ENCODE peak calls at places on chromosome 1, in nine cellular contexts. One of them, this sample, is unnamed.

GRCh38 chr1:161304927-161305871 is 4.6 kb downstream of the MPZ start:
- DNase-seq in A549: no peak
- DNase-seq in psoas muscle: no peak
- DNase-seq in bronchial epithelial cell: peak
- DNase-seq in Panc1: no peak
- DNase-seq in endothelial cell: no peak
- DNase-seq in neural progenitor cell: no peak
- DNase-seq in suprapubic skin: no peak
- DNase-seq in cardiac fibroblast: no peak
- DNase-seq in this sample: no peak

GRCh38 chr1:41171266-41171874 is 70.7 kb downstream of the SCMH1 start:
- DNase-seq in psoas muscle: no peak
- DNase-seq in cardiac fibroblast: no peak
- DNase-seq in endothelial cell: no peak
- DNase-seq in suprapubic skin: no peak
- DNase-seq in Panc1: no peak
- DNase-seq in bronchial epithelial cell: no peak
- DNase-seq in A549: no peak
- DNase-seq in neural progenitor cell: no peak
- DNase-seq in this sample: no peak

GRCh38 chr1:118963456-118964430 is 24.4 kb downstream of the TBX15 start:
- DNase-seq in psoas muscle: peak
- DNase-seq in endothelial cell: no peak
- DNase-seq in bronchial epithelial cell: peak
- DNase-seq in Panc1: no peak
- DNase-seq in suprapubic skin: no peak
- DNase-seq in neural progenitor cell: no peak
- DNase-seq in A549: no peak
- DNase-seq in cardiac fibroblast: peak
- DNase-seq in this sample: no peak

GRCh38 chr1:180136968-180137356 is 17.7 kb upstream of the QSOX1 start:
- DNase-seq in cardiac fibroblast: no peak
- DNase-seq in bronchial epithelial cell: no peak
- DNase-seq in suprapubic skin: no peak
- DNase-seq in neural progenitor cell: no peak
- DNase-seq in A549: no peak
- DNase-seq in Panc1: no peak
- DNase-seq in psoas muscle: no peak
- DNase-seq in endothelial cell: no peak
- DNase-seq in this sample: no peak

GRCh38 chr1:48725331-48725730 is 51.4 kb downstream of the BEND5 start:
- DNase-seq in A549: no peak
- DNase-seq in bronchial epithelial cell: peak
- DNase-seq in neural progenitor cell: no peak
- DNase-seq in endothelial cell: no peak
- DNase-seq in cardiac fibroblast: no peak
- DNase-seq in suprapubic skin: no peak
- DNase-seq in Panc1: no peak
- DNase-seq in psoas muscle: no peak
- DNase-seq in this sample: no peak

GRCh38 chr1:169348356-169349036 is 19.1 kb downstream of the NME7 start:
- DNase-seq in Panc1: no peak
- DNase-seq in neural progenitor cell: peak
- DNase-seq in suprapubic skin: no peak
- DNase-seq in endothelial cell: peak
- DNase-seq in psoas muscle: no peak
- DNase-seq in A549: no peak
- DNase-seq in cardiac fibroblast: peak
- DNase-seq in bronchial epithelial cell: peak
- DNase-seq in this sample: no peak

GRCh38 chr1:17594690-17595601 is 55.4 kb downstream of the ARHGEF10L start:
- DNase-seq in Panc1: no peak
- DNase-seq in suprapubic skin: no peak
- DNase-seq in A549: no peak
- DNase-seq in cardiac fibroblast: peak
- DNase-seq in endothelial cell: no peak
- DNase-seq in bronchial epithelial cell: no peak
- DNase-seq in neural progenitor cell: no peak
- DNase-seq in psoas muscle: no peak
- DNase-seq in this sample: no peak

GRCh38 chr1:196877964-196878363 is 9.9 kb upstream of the CFHR4 start:
- DNase-seq in psoas muscle: no peak
- DNase-seq in endothelial cell: peak
- DNase-seq in bronchial epithelial cell: peak
- DNase-seq in Panc1: no peak
- DNase-seq in A549: peak
- DNase-seq in suprapubic skin: no peak
- DNase-seq in cardiac fibroblast: peak
- DNase-seq in neural progenitor cell: peak
- DNase-seq in this sample: no peak

GRCh38 chr1:34176830-34177613 is at the start of gene C1orf94:
- DNase-seq in psoas muscle: no peak
- DNase-seq in cardiac fibroblast: no peak
- DNase-seq in Panc1: no peak
- DNase-seq in bronchial epithelial cell: no peak
- DNase-seq in suprapubic skin: no peak
- DNase-seq in neural progenitor cell: peak
- DNase-seq in A549: no peak
- DNase-seq in endothelial cell: peak
- DNase-seq in this sample: no peak

GRCh38 chr1:15429701-15430149 is 8.5 kb upstream of the CTRC start:
- DNase-seq in A549: no peak
- DNase-seq in endothelial cell: no peak
- DNase-seq in neural progenitor cell: no peak
- DNase-seq in suprapubic skin: no peak
- DNase-seq in Panc1: no peak
- DNase-seq in bronchial epithelial cell: peak
- DNase-seq in cardiac fibroblast: no peak
- DNase-seq in psoas muscle: no peak
- DNase-seq in this sample: peak

GRCh38 chr1:171715813-171716251 is 26.0 kb downstream of the VAMP4 start:
- DNase-seq in Panc1: no peak
- DNase-seq in psoas muscle: no peak
- DNase-seq in endothelial cell: no peak
- DNase-seq in A549: no peak
- DNase-seq in suprapubic skin: no peak
- DNase-seq in neural progenitor cell: no peak
- DNase-seq in cardiac fibroblast: peak
- DNase-seq in bronchial epithelial cell: peak
- DNase-seq in this sample: no peak

GRCh38 chr1:10941891-10942541 is 70.4 kb upstream of the TARDBP start:
- DNase-seq in neural progenitor cell: peak
- DNase-seq in cardiac fibroblast: peak
- DNase-seq in suprapubic skin: no peak
- DNase-seq in A549: peak
- DNase-seq in endothelial cell: peak
- DNase-seq in Panc1: peak
- DNase-seq in psoas muscle: peak
- DNase-seq in bronchial epithelial cell: no peak
- DNase-seq in this sample: peak

GRCh38 chr1:151529211-151529702 is 10.9 kb upstream of the TUFT1 start:
- DNase-seq in neural progenitor cell: no peak
- DNase-seq in psoas muscle: no peak
- DNase-seq in cardiac fibroblast: no peak
- DNase-seq in A549: no peak
- DNase-seq in suprapubic skin: peak
- DNase-seq in Panc1: no peak
- DNase-seq in bronchial epithelial cell: no peak
- DNase-seq in endothelial cell: no peak
- DNase-seq in this sample: no peak

GRCh38 chr1:34736711-34737110 is 18.1 kb upstream of the GJB5 start:
- DNase-seq in endothelial cell: no peak
- DNase-seq in Panc1: no peak
- DNase-seq in bronchial epithelial cell: no peak
- DNase-seq in A549: no peak
- DNase-seq in cardiac fibroblast: no peak
- DNase-seq in suprapubic skin: no peak
- DNase-seq in neural progenitor cell: no peak
- DNase-seq in psoas muscle: no peak
- DNase-seq in this sample: no peak

GRCh38 chr1:201221201-201221846 is 30.7 kb downstream of the IGFN1 start:
- DNase-seq in cardiac fibroblast: no peak
- DNase-seq in suprapubic skin: no peak
- DNase-seq in Panc1: no peak
- DNase-seq in neural progenitor cell: no peak
- DNase-seq in endothelial cell: no peak
- DNase-seq in A549: no peak
- DNase-seq in psoas muscle: no peak
- DNase-seq in bronchial epithelial cell: no peak
- DNase-seq in this sample: no peak

GRCh38 chr1:244276646-244277045 is 175.1 kb downstream of the ADSS2 start:
- DNase-seq in cardiac fibroblast: no peak
- DNase-seq in Panc1: no peak
- DNase-seq in bronchial epithelial cell: no peak
- DNase-seq in A549: no peak
- DNase-seq in psoas muscle: no peak
- DNase-seq in suprapubic skin: no peak
- DNase-seq in endothelial cell: no peak
- DNase-seq in neural progenitor cell: no peak
- DNase-seq in this sample: no peak

GRCh38 chr1:47725000-47725731 is 272.0 kb downstream of the TRABD2B start:
- DNase-seq in suprapubic skin: no peak
- DNase-seq in neural progenitor cell: peak
- DNase-seq in Panc1: no peak
- DNase-seq in cardiac fibroblast: no peak
- DNase-seq in A549: peak
- DNase-seq in endothelial cell: peak
- DNase-seq in psoas muscle: no peak
- DNase-seq in bronchial epithelial cell: no peak
- DNase-seq in this sample: no peak
- TF ChIP-seq CTCF in suprapubic skin: peak
- TF ChIP-seq CTCF in neural progenitor cell: peak
- TF ChIP-seq CTCF in Panc1: peak
- TF ChIP-seq CTCF in cardiac fibroblast: no peak
- TF ChIP-seq CTCF in A549: no peak
- TF ChIP-seq CTCF in endothelial cell: no peak
- TF ChIP-seq CTCF in psoas muscle: peak
- TF ChIP-seq CTCF in bronchial epithelial cell: no peak
- TF ChIP-seq CTCF in this sample: no peak

DNA sequence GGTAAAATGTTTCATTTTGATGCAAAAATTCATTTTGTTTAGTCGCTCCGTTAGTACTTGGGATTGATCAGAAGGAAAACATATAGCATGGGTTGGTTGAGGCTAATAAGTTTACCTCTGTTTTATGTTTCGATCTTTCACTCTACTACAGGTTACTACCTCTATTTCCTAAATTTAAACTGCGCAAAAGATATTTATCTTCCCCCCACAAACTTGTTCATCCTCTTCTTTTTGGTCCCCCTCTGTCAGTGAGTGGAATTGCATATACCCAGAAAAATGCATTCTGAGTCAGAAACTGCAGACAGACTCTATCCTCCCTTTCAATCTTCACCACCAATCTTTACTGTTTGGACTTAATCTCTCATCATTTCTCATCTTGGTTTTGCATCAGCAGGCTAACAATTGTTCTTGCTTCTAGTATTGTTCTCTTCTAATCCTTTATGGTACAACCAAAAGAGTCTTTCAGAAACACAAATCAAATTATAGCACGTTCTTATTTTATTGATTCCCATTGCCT is 316.0 kb upstream of the ADGRL4 start:
- DNase-seq in neural progenitor cell: no peak
- DNase-seq in bronchial epithelial cell: peak
- DNase-seq in endothelial cell: no peak
- DNase-seq in psoas muscle: no peak
- DNase-seq in A549: no peak
- DNase-seq in suprapubic skin: no peak
- DNase-seq in Panc1: no peak
- DNase-seq in cardiac fibroblast: peak
- DNase-seq in this sample: no peak
- TF ChIP-seq CTCF in neural progenitor cell: peak
- TF ChIP-seq CTCF in bronchial epithelial cell: no peak
- TF ChIP-seq CTCF in endothelial cell: peak
- TF ChIP-seq CTCF in psoas muscle: no peak
- TF ChIP-seq CTCF in A549: no peak
- TF ChIP-seq CTCF in suprapubic skin: no peak
- TF ChIP-seq CTCF in Panc1: no peak
- TF ChIP-seq CTCF in cardiac fibroblast: peak
- TF ChIP-seq CTCF in this sample: no peak

GRCh38 chr1:81729818-81730217 is 70.9 kb upstream of the ADGRL2 start:
- DNase-seq in A549: no peak
- DNase-seq in Panc1: no peak
- DNase-seq in psoas muscle: no peak
- DNase-seq in cardiac fibroblast: no peak
- DNase-seq in suprapubic skin: no peak
- DNase-seq in neural progenitor cell: no peak
- DNase-seq in bronchial epithelial cell: no peak
- DNase-seq in endothelial cell: no peak
- DNase-seq in this sample: no peak

GRCh38 chr1:81730881-81731280 is 69.9 kb upstream of the ADGRL2 start:
- DNase-seq in neural progenitor cell: no peak
- DNase-seq in Panc1: no peak
- DNase-seq in psoas muscle: no peak
- DNase-seq in suprapubic skin: no peak
- DNase-seq in cardiac fibroblast: no peak
- DNase-seq in endothelial cell: no peak
- DNase-seq in bronchial epithelial cell: no peak
- DNase-seq in A549: no peak
- DNase-seq in this sample: no peak

GRCh38 chr1:81733465-81733864 is 67.3 kb upstream of the ADGRL2 start:
- DNase-seq in bronchial epithelial cell: no peak
- DNase-seq in A549: no peak
- DNase-seq in cardiac fibroblast: no peak
- DNase-seq in psoas muscle: no peak
- DNase-seq in neural progenitor cell: no peak
- DNase-seq in Panc1: no peak
- DNase-seq in endothelial cell: no peak
- DNase-seq in suprapubic skin: no peak
- DNase-seq in this sample: no peak

GRCh38 chr1:81729239-81729638 is 71.5 kb upstream of the ADGRL2 start:
- DNase-seq in neural progenitor cell: no peak
- DNase-seq in bronchial epithelial cell: no peak
- DNase-seq in Panc1: no peak
- DNase-seq in cardiac fibroblast: no peak
- DNase-seq in suprapubic skin: no peak
- DNase-seq in A549: no peak
- DNase-seq in psoas muscle: no peak
- DNase-seq in endothelial cell: no peak
- DNase-seq in this sample: no peak

DNA sequence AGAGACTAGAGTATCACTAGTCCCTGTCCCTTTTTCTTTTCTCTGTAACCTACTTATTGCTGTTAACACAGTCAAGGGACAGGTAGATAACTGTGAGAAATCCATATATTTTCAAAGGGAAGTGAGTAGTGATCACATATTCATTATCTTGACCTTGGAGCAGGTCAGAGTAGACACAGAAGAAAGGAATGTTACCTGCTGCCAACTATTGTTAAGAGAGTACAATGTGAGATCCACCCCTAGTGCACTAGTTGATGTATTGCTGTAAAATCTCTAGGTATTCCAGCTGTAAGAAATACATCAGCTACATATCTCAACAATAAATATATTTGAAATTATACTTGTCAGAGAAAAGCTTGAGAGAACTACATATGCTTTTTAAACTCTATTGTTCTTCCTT is 68.7 kb upstream of the ADGRL2 start:
- DNase-seq in suprapubic skin: no peak
- DNase-seq in psoas muscle: no peak
- DNase-seq in endothelial cell: no peak
- DNase-seq in neural progenitor cell: no peak
- DNase-seq in cardiac fibroblast: peak
- DNase-seq in A549: no peak
- DNase-seq in Panc1: no peak
- DNase-seq in bronchial epithelial cell: peak
- DNase-seq in this sample: no peak
- TF ChIP-seq CTCF in suprapubic skin: no peak
- TF ChIP-seq CTCF in psoas muscle: no peak
- TF ChIP-seq CTCF in endothelial cell: no peak
- TF ChIP-seq CTCF in neural progenitor cell: no peak
- TF ChIP-seq CTCF in cardiac fibroblast: peak
- TF ChIP-seq CTCF in A549: no peak
- TF ChIP-seq CTCF in Panc1: no peak
- TF ChIP-seq CTCF in bronchial epithelial cell: peak
- TF ChIP-seq CTCF in this sample: no peak

GRCh38 chr1:50873458-50874187 is 86.4 kb downstream of the FAF1 start:
- DNase-seq in Panc1: peak
- DNase-seq in suprapubic skin: no peak
- DNase-seq in neural progenitor cell: peak
- DNase-seq in A549: peak
- DNase-seq in psoas muscle: no peak
- DNase-seq in cardiac fibroblast: peak
- DNase-seq in endothelial cell: peak
- DNase-seq in bronchial epithelial cell: peak
- DNase-seq in this sample: peak
- TF ChIP-seq CTCF in Panc1: peak
- TF ChIP-seq CTCF in suprapubic skin: no peak
- TF ChIP-seq CTCF in neural progenitor cell: peak
- TF ChIP-seq CTCF in A549: peak
- TF ChIP-seq CTCF in psoas muscle: peak
- TF ChIP-seq CTCF in cardiac fibroblast: peak
- TF ChIP-seq CTCF in endothelial cell: peak
- TF ChIP-seq CTCF in bronchial epithelial cell: peak
- TF ChIP-seq CTCF in this sample: peak